ENCODE peak calls at places on chromosomes 4 and X, in nine cellular contexts. I, R, Y, D, W, E, P, X and Z are unnamed samples.

GRCh38 chr4:76821661-76822060 is 76.3 kb downstream of the SOWAHB start:
- DNase-seq in I (peak), R (no peak), Y (no peak), D (no peak), W (no peak), E (no peak), P (no peak), X (peak), Z (no peak)

GRCh38 chr4:100981447-100982204 is 365.7 kb downstream of the PPP3CA start:
- DNase-seq in I (peak), R (no peak), Y (no peak), D (peak), W (no peak), E (no peak), P (no peak), X (peak), Z (no peak)

GRCh38 chrX:23515028-23515427 is 152.3 kb upstream of the PRDX4 start:
- DNase-seq in I (no peak), R (no peak), Y (no peak), D (peak), W (no peak), E (no peak), P (no peak), X (no peak), Z (no peak)

GRCh38 chr4:153241295-153241694 is 37.1 kb downstream of the TRIM2 start:
- DNase-seq in I (no peak), R (no peak), Y (no peak), D (no peak), W (no peak), E (no peak), P (no peak), X (no peak), Z (no peak)

GRCh38 chr4:120557372-120557771 is 365.2 kb downstream of the PRDM5 start:
- DNase-seq in I (peak), R (no peak), Y (no peak), D (no peak), W (no peak), E (no peak), P (no peak), X (peak), Z (no peak)

GRCh38 chrX:13142891-13143290 is 98.5 kb upstream of the FAM9C start:
- DNase-seq in I (no peak), R (no peak), Y (no peak), D (no peak), W (no peak), E (no peak), P (no peak), X (no peak), Z (no peak)

GRCh38 chr4:13920901-13921300 is 293.4 kb upstream of the BOD1L1 start:
- DNase-seq in I (peak), R (no peak), Y (peak), D (peak), W (peak), E (no peak), P (no peak), X (peak), Z (no peak)

GRCh38 chr4:187656953-187657352 is 338.6 kb upstream of the ZFP42 start:
- DNase-seq in I (peak), R (no peak), Y (no peak), D (no peak), W (no peak), E (no peak), P (no peak), X (peak), Z (no peak)

GRCh38 chrX:127908369-127908768 is 143.8 kb downstream of the ACTRT1 start:
- DNase-seq in I (no peak), R (no peak), Y (no peak), D (no peak), W (no peak), E (no peak), P (no peak), X (no peak), Z (no peak)

DNA sequence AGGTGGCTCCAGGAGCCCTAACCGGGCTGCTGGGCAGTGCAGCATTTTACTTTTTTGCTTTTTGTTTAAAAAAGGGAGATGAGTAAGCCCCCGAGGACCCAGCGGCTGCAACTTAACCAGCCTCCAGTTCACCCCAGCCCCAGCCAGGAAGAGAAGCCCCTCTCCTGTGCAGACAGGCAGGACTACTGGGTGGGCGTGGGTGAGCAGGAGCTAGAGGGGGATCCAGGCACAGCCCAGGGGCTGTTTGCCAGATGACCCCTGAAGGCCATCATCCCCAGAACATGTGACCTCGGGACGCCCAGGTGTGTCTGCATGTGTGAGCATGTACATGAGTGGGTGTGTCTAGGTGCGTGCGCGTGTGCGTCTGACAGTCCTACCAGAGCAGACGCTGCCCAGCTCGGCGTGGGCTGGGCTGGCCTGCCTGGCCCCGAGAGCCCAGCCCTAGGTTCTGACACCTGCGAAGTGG is 7.6 kb upstream of the HAUS3 start:
- DNase-seq in I (no peak), R (no peak), Y (no peak), D (no peak), W (no peak), E (no peak), P (peak), X (no peak), Z (no peak)
- TF ChIP-seq CTCF in I (no peak), R (no peak), Y (no peak), D (no peak), W (no peak), E (no peak), P (no peak), X (no peak), Z (no peak)

GRCh38 chr4:39025552-39026085 is 6.6 kb downstream of the TMEM156 start:
- DNase-seq in I (peak), R (no peak), Y (no peak), D (no peak), W (no peak), E (peak), P (no peak), X (no peak), Z (no peak)

GRCh38 chr4:39032218-39033085 is at the start of gene TMEM156:
- DNase-seq in I (peak), R (no peak), Y (no peak), D (peak), W (no peak), E (peak), P (no peak), X (peak), Z (peak)

GRCh38 chr4:39026096-39026495 is 6.1 kb downstream of the TMEM156 start:
- DNase-seq in I (no peak), R (no peak), Y (no peak), D (no peak), W (no peak), E (no peak), P (no peak), X (no peak), Z (no peak)

GRCh38 chr4:39029752-39030694 is 2.2 kb downstream of the TMEM156 start:
- DNase-seq in I (no peak), R (no peak), Y (no peak), D (no peak), W (no peak), E (peak), P (no peak), X (no peak), Z (no peak)

DNA sequence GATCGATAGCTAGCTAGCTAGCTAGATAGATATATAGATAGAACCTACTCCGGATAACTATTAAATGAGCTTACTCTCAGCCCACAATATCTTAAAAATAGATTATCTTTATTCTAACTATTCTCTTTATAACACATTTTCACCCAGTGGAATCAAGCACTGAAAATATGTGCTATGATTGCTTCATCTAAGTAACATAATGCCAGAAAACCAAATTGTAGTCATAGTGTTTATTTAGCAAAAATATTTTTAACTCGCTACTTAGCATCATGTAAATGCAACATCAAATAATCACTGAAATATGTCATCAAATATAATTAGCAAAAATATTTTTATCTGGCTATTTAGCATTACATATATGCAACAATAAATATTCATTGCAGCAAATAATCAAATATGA is 1.5 kb downstream of the TMEM156 start:
- DNase-seq in I (peak), R (no peak), Y (no peak), D (no peak), W (no peak), E (no peak), P (no peak), X (no peak), Z (no peak)
- H3K4me3 ChIP-seq in I (no peak), R (no peak), Y (no peak), D (no peak), W (no peak), E (peak), P (no peak), X (no peak), Z (peak)

DNA sequence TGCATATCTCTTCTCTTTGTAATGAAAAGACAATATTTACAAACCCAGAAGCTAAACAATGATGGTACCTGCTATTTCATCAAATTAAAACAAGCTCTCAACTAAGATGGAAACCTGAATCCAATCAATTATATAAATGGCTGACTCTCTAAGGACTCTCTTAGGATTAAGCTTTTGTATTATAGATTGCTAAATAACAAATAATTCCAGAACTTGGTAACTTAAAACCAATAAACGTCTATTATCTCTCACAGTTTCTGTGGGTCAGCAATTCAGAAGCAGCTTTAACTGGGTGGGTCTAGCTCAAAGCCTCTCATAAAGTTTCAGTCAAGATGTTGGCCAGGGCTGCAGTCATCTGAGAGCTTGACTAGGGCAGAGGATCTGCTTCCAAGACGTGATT is 12.4 kb downstream of the PHKA2 start:
- DNase-seq in I (no peak), R (no peak), Y (no peak), D (no peak), W (no peak), E (no peak), P (no peak), X (no peak), Z (no peak)
- TF ChIP-seq CTCF in I (no peak), R (no peak), Y (no peak), D (no peak), W (no peak), E (no peak), P (no peak), X (no peak), Z (no peak)

DNA sequence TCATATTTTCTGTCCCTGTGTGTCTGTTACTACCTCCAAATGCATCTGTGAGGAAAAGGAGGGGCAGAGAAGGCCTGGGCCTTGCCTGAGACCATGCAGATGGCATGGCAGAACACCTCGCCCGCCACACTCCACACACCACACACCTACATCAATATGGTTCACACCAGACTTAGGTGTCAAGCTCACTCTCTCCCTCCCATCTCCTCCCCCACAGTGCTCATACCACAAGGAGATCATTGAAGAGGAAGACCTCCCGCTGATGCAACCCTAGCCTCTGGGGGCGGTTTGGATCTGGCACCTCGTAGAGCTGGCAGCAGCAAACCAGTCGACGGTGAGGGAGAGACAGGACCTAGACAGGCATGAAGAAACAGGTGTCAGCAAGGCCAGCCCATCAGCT is 16.6 kb upstream of the KDM5C start:
- DNase-seq in I (no peak), R (no peak), Y (no peak), D (no peak), W (no peak), E (no peak), P (no peak), X (no peak), Z (no peak)
- H3K4me3 ChIP-seq in I (no peak), R (no peak), Y (no peak), D (no peak), W (no peak), E (no peak), P (no peak), X (no peak), Z (no peak)

GRCh38 chrX:106397788-106398538 is 213.8 kb upstream of the RADX start:
- DNase-seq in I (no peak), R (no peak), Y (no peak), D (peak), W (no peak), E (peak), P (no peak), X (peak), Z (no peak)
- TF ChIP-seq CTCF in I (no peak), R (peak), Y (peak), D (peak), W (no peak), E (peak), P (no peak), X (peak), Z (no peak)

GRCh38 chr4:48215977-48216376 is 53.7 kb downstream of the TEC start:
- DNase-seq in I (no peak), R (no peak), Y (no peak), D (no peak), W (no peak), E (no peak), P (no peak), X (no peak), Z (no peak)

GRCh38 chr4:48216563-48216962 is 53.1 kb downstream of the TEC start:
- DNase-seq in I (no peak), R (no peak), Y (no peak), D (no peak), W (no peak), E (no peak), P (no peak), X (no peak), Z (no peak)

GRCh38 chr4:48212165-48212564 is 57.5 kb downstream of the TEC start:
- DNase-seq in I (no peak), R (no peak), Y (no peak), D (no peak), W (no peak), E (no peak), P (no peak), X (no peak), Z (peak)
- H3K4me3 ChIP-seq in I (no peak), R (no peak), Y (no peak), D (no peak), W (no peak), E (no peak), P (no peak), X (no peak), Z (peak)